ENCODE peak calls at places on chromosomes 3 and 15, in five cellular contexts. A, D, G, R and Y are unnamed samples.

GRCh38 chr3:14472471-14473351 is 67.4 kb downstream of the GRIP2 start:
- DNase-seq in G (no peak), D (peak), A (peak), R (peak), Y (peak)

GRCh38 chr3:144361002-144361401 is 389.4 kb downstream of the DIPK2A start:
- DNase-seq in R (no peak), A (no peak), D (no peak), G (no peak), Y (no peak)

GRCh38 chr3:155744091-155744625 is 713 bp downstream of the PLCH1 start:
- DNase-seq in G (no peak), A (peak), R (peak), D (no peak), Y (peak)

GRCh38 chr3:123586966-123587365 is 2.1 kb upstream of the HACD2 start:
- DNase-seq in D (peak), G (no peak), R (no peak), A (peak), Y (no peak)

GRCh38 chr15:61827131-61827530 is 233.1 kb downstream of the VPS13C start:
- DNase-seq in A (no peak), G (no peak), D (no peak), R (no peak), Y (no peak)

GRCh38 chr15:67548862-67549651 is 6.6 kb downstream of the MAP2K5 start:
- DNase-seq in R (no peak), D (no peak), A (no peak), G (no peak), Y (peak)

GRCh38 chr15:63950911-63951481 is 95.3 kb downstream of the DAPK2 start:
- DNase-seq in G (no peak), D (peak), A (peak), R (no peak), Y (peak)

GRCh38 chr3:38662544-38662943 is 13.1 kb upstream of the SCN5A start:
- DNase-seq in R (no peak), D (peak), A (peak), G (no peak), Y (peak)

GRCh38 chr3:62374375-62374876 is 1.1 kb upstream of the FEZF2 start:
- DNase-seq in G (no peak), A (peak), D (peak), R (no peak), Y (peak)

GRCh38 chr15:39254181-39254580 is 326.7 kb upstream of the THBS1 start:
- DNase-seq in R (no peak), D (no peak), A (no peak), G (no peak), Y (no peak)

GRCh38 chr3:58175429-58176184 is 35.2 kb downstream of the DNASE1L3 start:
- DNase-seq in R (peak), A (peak), G (no peak), D (peak), Y (peak)

GRCh38 chr3:11380314-11380713 is 108.1 kb downstream of the ATG7 start:
- DNase-seq in A (peak), D (no peak), G (no peak), R (no peak), Y (peak)

GRCh38 chr15:63387741-63388468 is 6.3 kb upstream of the CA12 start:
- DNase-seq in A (no peak), D (no peak), R (no peak), G (no peak), Y (no peak)

GRCh38 chr3:143783856-143784370 is 64.4 kb downstream of the SLC9A9 start:
- DNase-seq in G (no peak), D (no peak), A (no peak), R (no peak), Y (peak)

GRCh38 chr3:2862366-2862765 is 247.8 kb downstream of the IL5RA start:
- DNase-seq in G (no peak), D (no peak), R (no peak), A (no peak), Y (no peak)

GRCh38 chr15:29638781-29639180 is 183.5 kb downstream of the TJP1 start:
- DNase-seq in A (peak), D (no peak), G (no peak), R (no peak), Y (no peak)

GRCh38 chr15:96122077-96123027 is 208.1 kb upstream of the NR2F2 start:
- DNase-seq in R (no peak), A (peak), D (no peak), G (no peak), Y (no peak)

GRCh38 chr3:53730565-53730964 is 115.7 kb downstream of the CHDH start:
- DNase-seq in R (peak), A (no peak), D (peak), G (no peak), Y (peak)

GRCh38 chr15:67065531-67066005 is at the start of gene SMAD3:
- DNase-seq in G (no peak), A (peak), R (peak), D (peak), Y (peak)

GRCh38 chr3:61650276-61650675 is 88.9 kb downstream of the PTPRG start:
- DNase-seq in R (peak), D (peak), A (peak), G (no peak), Y (peak)

GRCh38 chr3:42801784-42802183 is 2.5 kb downstream of the HIGD1A start:
- DNase-seq in A (no peak), D (no peak), G (no peak), R (no peak), Y (no peak)

GRCh38 chr3:159732172-159733111 is 256.2 kb upstream of the IL12A start:
- DNase-seq in R (no peak), A (peak), G (no peak), D (peak), Y (no peak)

GRCh38 chr3:42101048-42101447 is 9.9 kb downstream of the TRAK1 start:
- DNase-seq in G (no peak), R (no peak), D (peak), A (peak), Y (peak)

GRCh38 chr15:94582368-94582767 is 351.0 kb downstream of the MCTP2 start:
- DNase-seq in A (no peak), G (peak), R (no peak), D (no peak), Y (no peak)
- TF ChIP-seq CTCF in A (no peak), G (peak), R (no peak), D (no peak), Y (no peak)

GRCh38 chr3:122299872-122300460 is 25.1 kb upstream of the CSTA start:
- DNase-seq in G (no peak), A (peak), D (no peak), R (no peak), Y (no peak)
- TF ChIP-seq CTCF in G (peak), A (peak), D (peak), R (no peak), Y (peak)

DNA sequence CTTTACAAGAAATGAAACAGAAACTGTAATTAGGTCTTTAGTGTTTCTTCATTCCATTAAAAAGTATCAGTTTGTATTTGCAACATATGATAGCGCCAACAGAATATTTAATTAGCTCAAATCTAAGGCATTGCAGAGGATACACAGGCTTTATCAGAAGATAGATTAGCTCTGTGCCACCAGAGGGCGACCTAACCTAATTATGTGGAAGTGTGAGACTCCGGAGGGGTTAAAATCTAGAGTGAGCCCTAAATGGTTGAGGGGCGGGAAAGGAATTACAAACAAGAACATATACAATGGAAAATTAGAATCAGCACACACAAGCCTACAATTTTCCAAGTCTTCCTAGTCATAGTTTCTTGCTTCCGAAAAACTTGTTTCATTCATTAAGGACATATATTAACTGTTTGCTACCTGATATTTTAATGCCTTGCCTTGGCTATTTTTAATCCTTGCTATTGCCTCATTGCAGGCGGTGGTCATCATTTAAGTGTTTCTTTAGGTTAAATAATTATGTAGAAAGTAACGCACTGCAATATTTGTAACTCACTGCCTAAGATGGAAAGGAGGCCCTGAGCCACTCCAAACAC is 18.0 kb upstream of the RYR3 start:
- DNase-seq in A (peak), D (peak), R (peak), G (no peak), Y (no peak)
- TF ChIP-seq CTCF in A (peak), D (peak), R (peak), G (peak), Y (peak)

GRCh38 chr15:98942966-98943584 is 64.5 kb downstream of the PGPEP1L start:
- DNase-seq in G (no peak), D (no peak), R (no peak), A (no peak), Y (no peak)
- TF ChIP-seq CTCF in G (no peak), D (no peak), R (no peak), A (no peak), Y (no peak)

GRCh38 chr3:65436580-65436979 is 602.1 kb downstream of the MAGI1 start:
- DNase-seq in R (no peak), G (no peak), D (no peak), A (no peak), Y (no peak)
- TF ChIP-seq CTCF in R (no peak), G (peak), D (peak), A (peak), Y (peak)

GRCh38 chr3:4501991-4502390 is 8.8 kb downstream of the ITPR1 start:
- DNase-seq in D (no peak), A (no peak), G (no peak), R (no peak), Y (no peak)
- TF ChIP-seq CTCF in D (no peak), A (no peak), G (no peak), R (no peak), Y (no peak)

GRCh38 chr3:151419806-151420205 is 35.3 kb upstream of the P2RY12 start:
- DNase-seq in A (no peak), R (no peak), G (no peak), D (no peak), Y (no peak)
- TF ChIP-seq CTCF in A (no peak), R (no peak), G (no peak), D (no peak), Y (no peak)

GRCh38 chr3:119810018-119810435 is 28.1 kb downstream of the NR1I2 start:
- DNase-seq in R (no peak), G (peak), A (peak), D (peak), Y (peak)
- TF ChIP-seq CTCF in R (no peak), G (peak), A (no peak), D (peak), Y (no peak)

GRCh38 chr3:30633718-30634117 is 27.3 kb downstream of the TGFBR2 start:
- DNase-seq in G (no peak), D (no peak), R (no peak), A (no peak), Y (no peak)
- TF ChIP-seq CTCF in G (no peak), D (no peak), R (no peak), A (no peak), Y (no peak)

GRCh38 chr15:76200641-76201105 is 110.6 kb downstream of the ETFA start:
- DNase-seq in A (no peak), D (no peak), R (no peak), G (no peak), Y (no peak)
- TF ChIP-seq CTCF in A (no peak), D (no peak), R (no peak), G (no peak), Y (no peak)